ENCODE peak calls at places on chromosomes 7 and 10, in seven cellular contexts. B is ascending aorta, Z is gastrocnemius medialis, Q is dorsolateral prefrontal cortex, W is A549, F is colonic mucosa, P is heart left ventricle. M is an unnamed sample.

GRCh38 chr7:18312482-18312881 is 183.1 kb upstream of the HDAC9 start:
- DNase-seq in B (no peak), Z (no peak), Q (no peak), W (no peak), F (no peak), P (no peak), M (no peak)

GRCh38 chr7:134108803-134109202 is 18.3 kb upstream of the LRGUK start:
- DNase-seq in B (no peak), Z (no peak), Q (no peak), W (peak; percentile 18), F (no peak), P (no peak), M (no peak)

GRCh38 chr10:115939101-115939815 is 333.7 kb downstream of the GFRA1 start:
- DNase-seq in B (no peak), Z (no peak), Q (no peak), W (no peak), F (no peak), P (no peak), M (no peak)

GRCh38 chr7:40721344-40721949 is 586.6 kb downstream of the SUGCT start:
- DNase-seq in B (no peak), Z (no peak), Q (no peak), W (no peak), F (no peak), P (no peak), M (no peak)

GRCh38 chr10:108789911-108790310 is 1133.4 kb downstream of the XPNPEP1 start:
- DNase-seq in B (no peak), Z (no peak), Q (no peak), W (no peak), F (no peak), P (no peak), M (peak; percentile 42)

GRCh38 chr10:70828923-70829322 is 13.2 kb downstream of the SGPL1 start:
- DNase-seq in B (no peak), Z (no peak), Q (no peak), W (no peak), F (no peak), P (no peak), M (no peak)

GRCh38 chr10:71161429-71161828 is 50.9 kb upstream of the UNC5B start:
- DNase-seq in B (no peak), Z (peak; percentile 18), Q (no peak), W (no peak), F (no peak), P (no peak), M (no peak)

GRCh38 chr10:59108296-59108695 is 68.1 kb upstream of the PHYHIPL start:
- DNase-seq in B (no peak), Z (no peak), Q (no peak), W (no peak), F (no peak), P (no peak), M (no peak)

GRCh38 chr10:91354686-91355085 is 55.5 kb upstream of the HECTD2 start:
- DNase-seq in B (no peak), Z (no peak), Q (no peak), W (no peak), F (no peak), P (no peak), M (no peak)

GRCh38 chr10:63467833-63468232 is 2.1 kb upstream of the JMJD1C start:
- DNase-seq in B (no peak), Z (no peak), Q (no peak), W (no peak), F (no peak), P (no peak), M (no peak)

GRCh38 chr10:47176206-47176902 is 123.6 kb upstream of the GDF10 start:
- DNase-seq in B (no peak), Z (no peak), Q (peak; percentile 72), W (no peak), F (no peak), P (no peak), M (no peak)

GRCh38 chr7:21566094-21566493 is 23.3 kb downstream of the DNAH11 start:
- DNase-seq in B (no peak), Z (no peak), Q (no peak), W (no peak), F (no peak), P (no peak), M (no peak)

GRCh38 chr7:91942312-91942711 is 1.6 kb downstream of the AKAP9 start:
- DNase-seq in B (no peak), Z (no peak), Q (no peak), W (no peak), F (no peak), P (no peak), M (no peak)

GRCh38 chr7:107079212-107079940 is 34.9 kb downstream of the PRKAR2B start:
- DNase-seq in B (no peak), Z (no peak), Q (no peak), W (no peak), F (no peak), P (no peak), M (no peak)

GRCh38 chr7:107076781-107077698 is 32.5 kb downstream of the PRKAR2B start:
- DNase-seq in B (no peak), Z (no peak), Q (no peak), W (no peak), F (no peak), P (no peak), M (no peak)

GRCh38 chr7:107078517-107078966 is 34.0 kb downstream of the PRKAR2B start:
- DNase-seq in B (no peak), Z (no peak), Q (no peak), W (peak; percentile 57), F (no peak), P (no peak), M (peak; percentile 15)

GRCh38 chr7:107075863-107076574 is 31.5 kb downstream of the PRKAR2B start:
- DNase-seq in B (no peak), Z (no peak), Q (no peak), W (no peak), F (no peak), P (no peak), M (no peak)

DNA sequence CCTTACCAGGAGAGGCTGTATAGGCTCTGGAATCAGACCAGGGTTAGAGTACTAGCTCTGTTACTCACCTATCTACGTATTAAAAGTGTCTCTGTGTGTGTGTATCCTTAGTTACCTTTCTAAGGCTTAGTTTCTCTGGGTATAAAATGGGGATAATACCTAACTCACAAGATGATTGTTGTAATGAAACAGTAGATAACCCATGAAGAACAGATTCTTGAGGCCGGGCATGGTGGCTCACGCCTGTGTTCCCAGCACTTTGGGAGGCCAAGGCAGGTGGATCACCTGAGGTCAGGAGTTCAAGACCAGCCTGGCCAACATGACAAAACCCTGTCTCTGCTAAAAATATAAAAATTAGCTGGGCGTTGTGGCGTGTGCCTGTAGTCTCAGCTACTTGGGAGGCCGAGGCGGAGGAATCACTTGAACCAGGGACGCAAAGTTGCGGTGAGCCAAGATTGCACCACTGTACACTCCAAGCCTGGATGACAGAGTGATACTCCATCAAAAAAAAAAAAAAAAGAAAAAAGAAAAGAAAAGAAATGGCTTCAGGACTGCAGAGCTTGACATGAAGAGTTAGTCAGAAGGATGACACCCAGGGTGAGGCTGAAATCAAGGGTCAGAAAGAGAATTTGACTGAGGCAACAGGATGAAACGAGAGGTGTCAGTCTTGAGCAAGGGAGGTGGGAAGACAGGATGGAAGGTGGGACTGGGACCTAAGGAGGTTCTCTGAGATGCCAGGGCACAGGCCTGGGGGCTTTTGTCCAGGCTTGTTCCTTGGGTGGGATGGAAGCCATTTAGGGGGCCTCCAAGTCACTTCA is 33.4 kb downstream of the PRKAR2B start:
- DNase-seq in B (no peak), Z (no peak), Q (no peak), W (peak; percentile 2), F (no peak), P (no peak), M (no peak)
- H3K4me3 ChIP-seq in B (no peak overlapping the region), Z (no peak overlapping the region), Q (no peak overlapping the region), W (no peak overlapping the region), F (no peak overlapping the region), P (no peak overlapping the region), M (no peak overlapping the region)

GRCh38 chr10:35232509-35232908 is 103.8 kb upstream of the CCNY start:
- DNase-seq in B (no peak), Z (no peak), Q (no peak), W (no peak), F (no peak), P (no peak), M (no peak)
- TF ChIP-seq CTCF in B (no peak), Z (no peak), Q (no peak), W (no peak), F (no peak), P (no peak), M (no peak)

GRCh38 chr7:139230078-139230477 is 959 bp upstream of the UBN2 start:
- DNase-seq in B (no peak), Z (no peak), Q (no peak), W (no peak), F (no peak), P (no peak), M (no peak)
- H3K4me3 ChIP-seq in B (peak overlapping the region; percentile 88), Z (peak overlapping the region; percentile 87), Q (peak overlapping the region; percentile 90), W (peak overlapping the region; percentile 78), F (peak overlapping the region; percentile 89), P (peak overlapping the region; percentile 100), M (peak overlapping the region; percentile 86)

GRCh38 chr7:150980663-150981062 is 2.5 kb upstream of the KCNH2 start:
- DNase-seq in B (no peak), Z (no peak), Q (no peak), W (no peak), F (no peak), P (no peak), M (no peak)
- TF ChIP-seq CTCF in B (no peak), Z (no peak), Q (peak; percentile 21), W (no peak), F (no peak), P (no peak), M (no peak)

GRCh38 chr10:125726914-125727313 is 7.4 kb downstream of the EDRF1 start:
- DNase-seq in B (no peak), Z (no peak), Q (no peak), W (no peak), F (no peak), P (no peak), M (no peak)

GRCh38 chr10:125719173-125720001 is at the start of gene EDRF1:
- DNase-seq in B (peak; percentile 96), Z (peak; percentile 99), Q (peak; percentile 99), W (peak; percentile 99), F (peak; percentile 99), P (peak; percentile 99), M (peak; percentile 97)

GRCh38 chr10:125720002-125720382 is 483 bp downstream of the EDRF1 start:
- DNase-seq in B (no peak), Z (peak; percentile 17), Q (no peak), W (no peak), F (no peak), P (no peak), M (no peak)

GRCh38 chr10:125722811-125723210 is 3.3 kb downstream of the EDRF1 start:
- DNase-seq in B (no peak), Z (no peak), Q (no peak), W (no peak), F (no peak), P (no peak), M (no peak)

GRCh38 chr10:125721035-125721434 is 1.5 kb downstream of the EDRF1 start:
- DNase-seq in B (no peak), Z (no peak), Q (no peak), W (no peak), F (no peak), P (no peak), M (no peak)
- H3K4me3 ChIP-seq in B (no peak overlapping the region), Z (no peak overlapping the region), Q (no peak overlapping the region), W (peak overlapping the region; percentile 84), F (no peak overlapping the region), P (no peak overlapping the region), M (peak overlapping the region; percentile 100)

M was measured in HFF-Myc.